ENCODE peak calls at places on chromosomes 7 and 10, in eight cellular contexts. P, Q, C, J, O, E, R and Z are unnamed samples.

GRCh38 chr7:152014722-152015121 is 10.8 kb upstream of the GALNT11 start:
- DNase-seq in P (no peak), Q (no peak), C (no peak), J (no peak), O (no peak), E (no peak), R (no peak), Z (no peak)

GRCh38 chr10:31808258-31809218 is 120.1 kb downstream of the ARHGAP12 start:
- DNase-seq in P (no peak), Q (peak; percentile 54), C (peak; percentile 66), J (peak; percentile 49), O (peak; percentile 50), E (peak; percentile 27), R (peak; percentile 51), Z (peak; percentile 58)

GRCh38 chr7:93374345-93374940 is 142.3 kb downstream of the VPS50 start:
- DNase-seq in P (no peak), Q (no peak), C (peak; percentile 43), J (no peak), O (peak; percentile 68), E (peak; percentile 29), R (peak; percentile 19), Z (peak; percentile 18)

GRCh38 chr7:106329971-106330733 is 45.4 kb upstream of the NAMPT start:
- DNase-seq in P (no peak), Q (peak; percentile 75), C (no peak), J (no peak), O (peak; percentile 29), E (peak; percentile 65), R (no peak), Z (no peak)

GRCh38 chr10:28841625-28842024 is 164.3 kb downstream of the BAMBI start:
- DNase-seq in P (no peak), Q (peak; percentile 30), C (no peak), J (no peak), O (no peak), E (peak; percentile 49), R (no peak), Z (no peak)

GRCh38 chr7:142391191-142391992 is 133.5 kb upstream of the PRSS58 start:
- DNase-seq in P (no peak), Q (no peak), C (peak; percentile 4), J (no peak), O (peak; percentile 32), E (peak; percentile 12), R (no peak), Z (no peak)

GRCh38 chr7:76396039-76396732 is 13.3 kb downstream of the SSC4D start:
- DNase-seq in P (no peak), Q (no peak), C (peak; percentile 63), J (no peak), O (no peak), E (no peak), R (peak; percentile 66), Z (no peak)

GRCh38 chr10:93876391-93876790 is 17.4 kb upstream of the SLC35G1 start:
- DNase-seq in P (no peak), Q (no peak), C (no peak), J (no peak), O (no peak), E (no peak), R (no peak), Z (no peak)

GRCh38 chr7:5387711-5388245 is 35.9 kb downstream of the TNRC18 start:
- DNase-seq in P (no peak), Q (no peak), C (no peak), J (no peak), O (no peak), E (no peak), R (no peak), Z (no peak)